ENCODE peak calls at places on chromosome 1, in five cellular contexts. W is ovary, F is fibroblast of lung, K is GM13976, J is psoas muscle. H is an unnamed sample.

GRCh38 chr1:36520056-36520455 is 37.3 kb upstream of the CSF3R start:
- DNase-seq in W (no peak), F (no peak), K (no peak), J (no peak), H (no peak)

GRCh38 chr1:195909061-195909460 is 699.2 kb downstream of the KCNT2 start:
- DNase-seq in W (no peak), F (no peak), K (no peak), J (no peak), H (no peak)

GRCh38 chr1:162973381-162973795 is 95.8 kb upstream of the RGS4 start:
- DNase-seq in W (no peak), F (peak; percentile 96), K (no peak), J (no peak), H (no peak)

GRCh38 chr1:26579662-26580061 is 50.1 kb downstream of the RPS6KA1 start:
- DNase-seq in W (no peak), F (no peak), K (no peak), J (no peak), H (no peak)

GRCh38 chr1:111517464-111518225 is 14.2 kb upstream of the ADORA3 start:
- DNase-seq in W (no peak), F (no peak), K (no peak), J (no peak), H (no peak)

GRCh38 chr1:95117207-95118018 is at the start of gene TLCD4:
- DNase-seq in W (peak; percentile 60), F (peak; percentile 47), K (peak; percentile 59), J (peak; percentile 80), H (peak; percentile 42)

GRCh38 chr1:184622136-184622823 is 132.4 kb downstream of the EDEM3 start:
- DNase-seq in W (peak; percentile 87), F (peak; percentile 69), K (no peak), J (peak; percentile 89), H (peak; percentile 61)

GRCh38 chr1:218760601-218761570 is 412.8 kb upstream of the LYPLAL1 start:
- DNase-seq in W (no peak), F (peak; percentile 47), K (no peak), J (no peak), H (no peak)

GRCh38 chr1:30512253-30512921 is 211.0 kb downstream of the MATN1 start:
- DNase-seq in W (no peak), F (peak; percentile 29), K (no peak), J (no peak), H (no peak)

GRCh38 chr1:156691665-156692408 is 13.5 kb downstream of the CRABP2 start:
- DNase-seq in W (no peak), F (peak; percentile 69), K (no peak), J (no peak), H (no peak)

GRCh38 chr1:46202975-46203737 is at the start of gene LURAP1:
- DNase-seq in W (peak; percentile 61), F (peak; percentile 87), K (peak; percentile 76), J (peak; percentile 74), H (no peak)

GRCh38 chr1:60540176-60540575 is 466.6 kb upstream of the C1orf87 start:
- DNase-seq in W (no peak), F (no peak), K (no peak), J (no peak), H (no peak)

GRCh38 chr1:101697057-101697456 is 299.7 kb downstream of the OLFM3 start:
- DNase-seq in W (no peak), F (no peak), K (no peak), J (no peak), H (no peak)

GRCh38 chr1:55375617-55376258 is 160.6 kb upstream of the USP24 start:
- DNase-seq in W (peak; percentile 53), F (peak; percentile 25), K (peak; percentile 68), J (no peak), H (no peak)

GRCh38 chr1:78490861-78491310 is at the start of gene PTGFR:
- DNase-seq in W (peak; percentile 44), F (peak; percentile 52), K (no peak), J (peak; percentile 55), H (no peak)

DNA sequence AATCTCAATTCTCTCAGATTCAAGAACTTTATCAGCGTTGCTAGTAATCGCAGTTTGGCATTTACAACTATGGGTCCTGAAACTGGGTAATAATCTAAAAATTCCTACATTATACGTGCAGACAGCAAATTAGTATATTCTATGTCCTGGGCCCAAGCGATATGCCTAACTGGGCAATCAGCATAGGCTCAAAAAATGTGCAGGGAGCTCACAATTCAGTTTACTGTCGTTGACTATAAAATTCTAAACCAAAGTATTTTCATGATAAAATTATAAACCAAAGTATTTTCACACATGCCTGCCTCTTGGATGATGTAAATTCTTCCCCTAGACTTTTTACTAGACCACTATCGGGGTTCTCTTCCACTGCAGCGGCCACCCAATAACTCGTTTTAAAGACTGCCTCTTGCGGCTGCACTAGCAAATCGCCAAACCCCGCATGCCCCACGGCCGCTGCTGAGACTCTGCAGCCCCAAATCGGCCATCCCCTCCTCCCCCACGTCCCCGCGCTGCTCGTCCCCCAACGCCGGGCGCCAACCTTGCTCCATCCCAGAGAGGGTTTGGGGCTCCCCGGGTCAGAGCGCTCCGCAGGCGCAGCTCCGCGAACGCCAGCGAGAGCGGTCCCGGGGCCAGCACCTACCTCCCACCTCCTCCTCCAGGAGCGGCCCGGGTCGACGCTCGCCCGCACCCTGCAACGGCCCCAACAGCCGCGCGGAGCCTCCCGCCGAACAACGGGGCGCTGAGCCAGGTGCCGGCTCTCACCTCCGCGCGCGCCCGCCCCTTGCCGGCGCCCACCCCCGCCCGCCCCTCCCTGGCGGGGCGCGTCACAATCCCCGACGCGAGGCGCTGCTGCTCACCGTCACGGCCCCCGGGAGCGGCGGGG is 506 bp downstream of the SSX2IP start:
- DNase-seq in W (peak; percentile 63), F (peak; percentile 44), K (no peak), J (peak; percentile 70), H (peak; percentile 72)
- TF ChIP-seq CTCF in W (no peak), F (peak; percentile 27), K (peak; percentile 15), J (peak; percentile 33), H (no peak)

DNA sequence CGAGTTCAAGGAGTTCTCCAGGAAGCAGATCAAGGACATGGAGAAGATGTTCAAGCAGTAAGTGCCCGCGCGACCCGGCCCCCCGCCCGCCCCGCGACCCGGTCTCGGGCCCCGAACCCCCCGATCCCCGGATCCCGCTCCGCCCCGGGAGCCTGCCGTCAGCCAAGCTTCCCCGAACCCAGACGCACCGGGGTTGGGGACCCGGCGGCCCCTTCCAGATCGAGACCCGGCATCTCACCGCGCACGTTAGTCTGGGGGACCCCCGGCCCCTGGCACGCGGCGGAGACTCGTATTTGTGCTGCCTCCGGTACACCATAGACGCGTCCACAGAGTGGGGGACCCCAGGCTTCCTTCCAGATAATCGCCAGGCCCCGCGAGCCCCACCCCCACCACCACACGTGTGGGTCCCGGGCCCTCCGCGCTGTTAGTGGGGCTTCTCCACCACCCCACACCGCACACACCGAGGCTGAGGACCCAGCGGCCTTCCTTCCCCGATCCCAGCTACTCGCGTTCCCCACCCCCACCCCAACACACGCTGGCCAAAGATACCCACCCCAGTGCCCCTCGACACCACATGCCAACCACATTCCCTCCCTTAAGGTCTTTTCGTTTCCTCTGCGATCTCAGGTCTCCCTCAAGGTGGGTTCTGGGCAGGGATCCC is 665 bp downstream of the EFHD2 start:
- DNase-seq in W (peak; percentile 28), F (no peak), K (peak; percentile 43), J (no peak), H (no peak)
- TF ChIP-seq CTCF in W (no peak), F (no peak), K (no peak), J (no peak), H (no peak)

GRCh38 chr1:63599799-63600198 is 6.6 kb downstream of the PGM1 start:
- DNase-seq in W (no peak), F (no peak), K (no peak), J (no peak), H (no peak)
- TF ChIP-seq CTCF in W (no peak), F (no peak), K (no peak), J (no peak), H (no peak)

DNA sequence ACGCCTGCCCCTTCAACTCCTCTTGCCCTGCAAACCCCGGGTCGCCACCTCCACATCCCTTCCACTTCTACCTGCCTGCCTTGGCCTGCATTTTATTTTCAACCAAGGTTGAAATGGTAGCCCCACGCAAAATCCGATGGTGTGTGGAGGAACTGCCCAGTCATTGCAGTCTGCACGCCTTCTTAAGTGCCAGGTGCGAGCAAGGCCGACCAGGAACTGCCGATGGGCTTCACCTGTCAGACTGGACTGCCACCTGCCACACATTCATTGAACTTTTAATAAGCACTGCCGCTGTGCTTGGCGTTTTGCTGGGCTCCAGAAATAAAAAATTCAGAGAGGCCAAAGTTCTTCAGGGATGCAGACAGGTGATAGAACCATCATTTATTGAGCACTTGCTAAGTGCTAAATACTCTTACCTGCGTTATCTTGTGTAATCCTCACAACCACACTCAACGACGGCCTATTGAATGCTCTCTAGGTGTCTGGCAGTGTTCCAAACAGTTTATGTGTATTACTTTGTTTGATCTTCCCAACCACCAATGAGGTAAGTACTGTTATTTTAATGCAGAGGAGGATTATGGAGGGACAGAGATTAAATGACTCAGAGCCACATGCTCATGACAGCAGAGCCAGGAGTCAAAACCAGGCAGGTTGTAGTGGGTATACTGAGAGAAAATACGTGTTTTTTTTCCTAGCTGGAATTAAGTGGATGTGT is 36.2 kb downstream of the CACHD1 start:
- DNase-seq in W (no peak), F (peak; percentile 31), K (no peak), J (peak; percentile 48), H (peak; percentile 41)
- TF ChIP-seq CTCF in W (no peak), F (no peak), K (no peak), J (no peak), H (no peak)

DNA sequence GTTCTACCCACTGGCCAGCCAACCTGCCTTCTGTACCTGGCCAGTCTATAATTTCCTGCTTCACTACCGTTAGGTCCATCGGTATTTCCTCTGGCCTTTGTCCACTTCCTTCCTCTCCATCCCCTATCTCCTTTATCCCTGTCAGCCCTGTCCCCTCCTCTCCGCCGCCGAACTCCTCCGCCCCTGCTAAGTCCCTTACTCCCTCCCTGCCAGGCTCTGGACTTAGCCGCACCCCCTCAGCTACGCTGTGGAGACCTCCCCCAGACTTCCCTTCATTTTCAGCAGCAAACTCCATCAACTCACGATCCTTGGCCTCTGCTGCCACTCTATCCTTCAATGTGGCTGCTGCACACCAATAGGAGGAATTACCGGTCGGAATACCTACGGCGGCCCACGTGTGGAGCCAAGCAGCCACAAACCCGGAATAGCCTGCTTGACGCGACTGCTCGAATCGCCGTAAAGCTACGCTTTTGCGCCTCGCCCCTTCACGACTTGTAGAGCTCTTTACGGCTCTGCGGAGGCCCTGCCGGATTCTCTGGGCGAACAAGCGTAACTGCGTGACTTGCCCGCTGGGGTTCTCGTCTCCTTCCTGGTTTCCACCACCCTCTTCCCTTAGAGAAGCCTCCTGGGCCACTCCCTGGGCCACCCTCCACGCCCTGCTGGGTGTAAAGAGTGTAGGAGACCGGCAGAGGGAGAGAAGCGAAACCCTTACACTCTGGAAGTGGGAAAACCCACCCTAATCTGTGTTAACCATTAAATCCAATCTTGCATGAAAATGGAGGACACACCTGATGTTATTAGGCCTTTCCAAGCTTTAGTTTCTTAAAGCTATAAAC is at the start of gene ZNHIT6:
- DNase-seq in W (peak; percentile 85), F (peak; percentile 98), K (peak; percentile 82), J (peak; percentile 95), H (peak; percentile 87)
- TF ChIP-seq CTCF in W (peak; percentile 16), F (peak; percentile 47), K (no peak), J (peak; percentile 37), H (no peak)

DNA sequence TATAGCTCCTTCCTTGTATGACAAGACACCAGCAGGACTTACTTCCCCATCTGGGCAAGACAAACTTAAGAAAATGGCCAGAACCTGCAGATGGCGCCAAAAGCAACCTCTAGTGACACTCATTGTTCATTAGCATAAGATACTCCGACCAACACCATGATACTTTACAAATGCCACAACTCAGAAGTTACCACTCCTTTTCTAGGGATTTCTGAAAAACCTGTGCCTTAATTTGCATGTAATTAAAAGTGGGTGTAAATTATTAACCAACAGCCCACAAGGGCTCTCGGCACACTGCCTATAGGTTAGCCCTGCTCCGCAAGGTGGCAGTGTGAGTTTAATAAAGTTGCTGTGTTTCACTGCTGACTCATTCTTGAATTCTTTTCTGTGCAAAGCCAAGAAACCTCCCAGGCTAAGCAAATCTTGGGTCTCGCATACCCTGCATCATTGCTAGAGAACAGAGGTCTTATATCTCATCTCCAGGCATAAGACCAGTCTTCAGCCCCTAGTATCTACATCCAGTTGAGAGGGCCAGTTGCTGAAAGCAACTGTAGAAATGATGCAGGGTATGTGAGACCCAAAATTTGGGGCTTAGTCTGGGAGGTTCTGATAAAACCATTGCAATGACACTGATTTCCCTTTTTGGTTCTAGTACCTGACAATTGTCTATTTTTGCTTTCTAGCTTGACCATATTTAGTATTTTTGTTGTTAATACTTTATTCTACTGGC is 86.4 kb downstream of the FAF1 start:
- DNase-seq in W (no peak), F (peak; percentile 72), K (peak; percentile 63), J (no peak), H (no peak)
- TF ChIP-seq CTCF in W (no peak), F (peak; percentile 45), K (peak; percentile 74), J (peak; percentile 40), H (peak; percentile 62)